ENCODE peak calls at places on chromosomes 16 and 17, in five cellular contexts. One of them, this sample, is unnamed.

GRCh38 chr16:71974068-71974818 is 26.0 kb downstream of the PKD1L3 start:
- DNase-seq in SK-N-SH: no peak
- DNase-seq in K562: peak
- DNase-seq in A549: no peak
- DNase-seq in IMR-90: no peak
- DNase-seq in this sample: no peak

GRCh38 chr16:21302898-21303528 is 24.9 kb upstream of the CRYM start:
- DNase-seq in IMR-90: peak
- DNase-seq in K562: peak
- DNase-seq in SK-N-SH: no peak
- DNase-seq in A549: peak
- DNase-seq in this sample: peak

GRCh38 chr16:89033796-89034572 is 57.0 kb upstream of the CBFA2T3 start:
- DNase-seq in A549: no peak
- DNase-seq in K562: no peak
- DNase-seq in SK-N-SH: no peak
- DNase-seq in IMR-90: no peak
- DNase-seq in this sample: no peak

GRCh38 chr16:29714972-29715371 is 30.8 kb downstream of the C16orf54 start:
- DNase-seq in IMR-90: no peak
- DNase-seq in SK-N-SH: no peak
- DNase-seq in K562: no peak
- DNase-seq in A549: no peak
- DNase-seq in this sample: no peak

GRCh38 chr17:65389956-65390355 is 171.5 kb downstream of the AXIN2 start:
- DNase-seq in IMR-90: peak
- DNase-seq in K562: no peak
- DNase-seq in A549: no peak
- DNase-seq in SK-N-SH: no peak
- DNase-seq in this sample: no peak

GRCh38 chr16:48277158-48277557 is 29.8 kb upstream of the ABCC11 start:
- DNase-seq in K562: peak
- DNase-seq in IMR-90: no peak
- DNase-seq in A549: no peak
- DNase-seq in SK-N-SH: no peak
- DNase-seq in this sample: no peak

GRCh38 chr17:30290696-30291570 is 811 bp downstream of the BLMH start:
- DNase-seq in A549: peak
- DNase-seq in IMR-90: peak
- DNase-seq in SK-N-SH: peak
- DNase-seq in K562: peak
- DNase-seq in this sample: no peak

GRCh38 chr16:56203052-56203451 is 11.8 kb downstream of the GNAO1 start:
- DNase-seq in K562: peak
- DNase-seq in SK-N-SH: peak
- DNase-seq in IMR-90: peak
- DNase-seq in A549: peak
- DNase-seq in this sample: no peak

GRCh38 chr17:7435676-7436555 is 681 bp downstream of the TMEM102 start:
- DNase-seq in IMR-90: no peak
- DNase-seq in A549: peak
- DNase-seq in SK-N-SH: peak
- DNase-seq in K562: peak
- DNase-seq in this sample: no peak

GRCh38 chr16:77416939-77417480 is 17.8 kb downstream of the ADAMTS18 start:
- DNase-seq in IMR-90: no peak
- DNase-seq in A549: no peak
- DNase-seq in SK-N-SH: no peak
- DNase-seq in K562: no peak
- DNase-seq in this sample: no peak

GRCh38 chr16:89600427-89600826 is 13.0 kb upstream of the DPEP1 start:
- DNase-seq in IMR-90: no peak
- DNase-seq in SK-N-SH: no peak
- DNase-seq in A549: no peak
- DNase-seq in K562: no peak
- DNase-seq in this sample: no peak

GRCh38 chr16:30557397-30557949 is 701 bp downstream of the ZNF764 start:
- DNase-seq in SK-N-SH: peak
- DNase-seq in IMR-90: no peak
- DNase-seq in A549: no peak
- DNase-seq in K562: no peak
- DNase-seq in this sample: no peak

GRCh38 chr16:82954224-82954929 is 327.6 kb downstream of the CDH13 start:
- DNase-seq in IMR-90: peak
- DNase-seq in K562: no peak
- DNase-seq in A549: no peak
- DNase-seq in SK-N-SH: no peak
- DNase-seq in this sample: no peak

GRCh38 chr17:77488531-77489238 is 347.9 kb downstream of the SEC14L1 start:
- DNase-seq in K562: no peak
- DNase-seq in SK-N-SH: no peak
- DNase-seq in A549: no peak
- DNase-seq in IMR-90: peak
- DNase-seq in this sample: no peak

GRCh38 chr17:77489898-77490265 is 349.1 kb downstream of the SEC14L1 start:
- DNase-seq in IMR-90: no peak
- DNase-seq in A549: no peak
- DNase-seq in SK-N-SH: no peak
- DNase-seq in K562: no peak
- DNase-seq in this sample: no peak

GRCh38 chr17:77491921-77492445 is 351.2 kb downstream of the SEC14L1 start:
- DNase-seq in IMR-90: no peak
- DNase-seq in K562: no peak
- DNase-seq in A549: no peak
- DNase-seq in SK-N-SH: no peak
- DNase-seq in this sample: no peak

GRCh38 chr17:77489239-77489897 is 348.6 kb downstream of the SEC14L1 start:
- DNase-seq in A549: no peak
- DNase-seq in K562: no peak
- DNase-seq in SK-N-SH: no peak
- DNase-seq in IMR-90: no peak
- DNase-seq in this sample: no peak

GRCh38 chr17:77490361-77491183 is 349.8 kb downstream of the SEC14L1 start:
- DNase-seq in SK-N-SH: no peak
- DNase-seq in K562: no peak
- DNase-seq in IMR-90: no peak
- DNase-seq in A549: no peak
- DNase-seq in this sample: no peak
- TF ChIP-seq RCOR1 in SK-N-SH: no peak
- TF ChIP-seq RCOR1 in K562: no peak
- TF ChIP-seq RCOR1 in IMR-90: no peak
- TF ChIP-seq RCOR1 in A549: no peak
- TF ChIP-seq RCOR1 in this sample: no peak

DNA sequence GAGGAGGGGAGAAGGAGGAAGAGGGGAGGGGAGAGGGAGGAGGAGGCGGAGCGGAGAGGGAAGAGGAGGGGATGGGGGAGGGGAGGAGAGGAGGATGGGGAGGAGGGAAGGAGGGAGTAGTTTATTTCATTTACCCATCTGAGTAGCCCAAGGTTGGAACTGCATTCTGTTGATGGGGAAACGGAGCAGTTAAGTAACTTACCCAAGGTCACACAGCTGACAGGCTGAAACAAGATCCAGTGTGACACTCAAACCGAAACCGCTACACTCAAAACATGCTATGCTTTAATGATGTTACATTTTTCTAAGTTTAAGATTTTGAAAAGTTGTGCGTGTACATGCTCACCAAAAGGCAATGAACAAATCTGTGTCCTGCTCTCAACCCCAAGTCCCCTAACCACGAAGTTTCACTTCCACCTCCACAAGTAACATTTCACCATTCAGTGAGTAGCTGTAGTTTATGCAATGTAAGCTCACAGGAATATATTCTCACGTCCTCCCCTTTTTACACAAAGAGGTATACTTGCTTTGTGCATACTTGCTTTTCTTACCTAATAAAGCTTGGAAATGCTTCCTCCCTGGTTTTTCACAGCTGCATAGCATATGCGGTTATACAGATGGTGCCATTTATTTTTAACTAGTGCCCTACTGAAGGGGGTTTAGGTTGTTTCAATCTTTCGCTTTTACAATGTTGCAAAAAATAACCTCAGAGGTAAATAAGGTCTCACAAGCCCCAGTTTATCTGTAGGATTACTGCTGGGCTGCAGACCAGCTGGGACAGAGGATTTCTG is 275.3 kb downstream of the PARN start:
- DNase-seq in IMR-90: peak
- DNase-seq in SK-N-SH: no peak
- DNase-seq in A549: peak
- DNase-seq in K562: no peak
- DNase-seq in this sample: peak
- TF ChIP-seq RCOR1 in IMR-90: no peak
- TF ChIP-seq RCOR1 in SK-N-SH: no peak
- TF ChIP-seq RCOR1 in A549: no peak
- TF ChIP-seq RCOR1 in K562: no peak
- TF ChIP-seq RCOR1 in this sample: peak

GRCh38 chr17:61583242-61583641 is 7.8 kb downstream of the NACA2 start:
- DNase-seq in A549: peak
- DNase-seq in IMR-90: peak
- DNase-seq in SK-N-SH: peak
- DNase-seq in K562: peak
- DNase-seq in this sample: no peak
- TF ChIP-seq RCOR1 in A549: no peak
- TF ChIP-seq RCOR1 in IMR-90: no peak
- TF ChIP-seq RCOR1 in SK-N-SH: peak
- TF ChIP-seq RCOR1 in K562: no peak
- TF ChIP-seq RCOR1 in this sample: no peak

DNA sequence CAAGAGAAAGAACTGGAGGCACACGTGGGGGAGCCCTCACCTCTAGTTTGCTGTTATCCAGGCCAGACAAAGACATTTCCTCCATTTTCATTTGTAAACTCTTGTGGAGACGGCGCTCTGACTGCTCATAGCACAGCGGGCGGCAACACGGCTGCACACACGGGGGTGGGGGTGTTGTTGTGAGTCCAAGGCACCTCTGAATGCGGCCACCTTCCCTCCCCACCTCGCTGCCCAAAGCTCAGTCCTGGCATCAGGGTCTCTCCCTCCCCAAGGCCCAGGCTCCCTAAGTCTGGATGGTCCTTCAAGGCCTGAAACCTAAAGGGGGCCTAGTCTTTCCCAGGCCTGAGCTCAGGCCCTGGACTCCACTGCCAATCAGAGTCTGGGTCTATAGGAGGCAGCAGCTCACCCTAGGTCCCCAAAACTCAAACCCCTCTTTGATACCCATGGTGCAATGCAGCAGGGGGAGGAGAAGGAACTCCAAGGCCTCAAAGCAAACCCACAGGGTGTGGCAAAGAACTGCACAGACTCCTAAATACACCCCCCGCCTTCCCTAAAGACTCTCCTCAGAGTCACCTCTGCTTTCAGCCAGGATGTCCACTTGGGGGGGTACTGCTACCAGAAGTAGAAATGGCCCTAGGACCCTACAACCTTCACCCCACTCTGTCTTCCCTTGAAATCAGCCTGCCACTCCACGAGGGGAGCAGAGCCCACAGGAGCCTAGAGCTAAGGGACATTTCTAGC is 1.5 kb downstream of the ATXN7L3 start:
- DNase-seq in SK-N-SH: no peak
- DNase-seq in A549: peak
- DNase-seq in K562: peak
- DNase-seq in IMR-90: peak
- DNase-seq in this sample: no peak
- TF ChIP-seq RCOR1 in SK-N-SH: no peak
- TF ChIP-seq RCOR1 in A549: no peak
- TF ChIP-seq RCOR1 in K562: peak
- TF ChIP-seq RCOR1 in IMR-90: no peak
- TF ChIP-seq RCOR1 in this sample: no peak

GRCh38 chr17:63429766-63430165 is 16.3 kb downstream of the CYB561 start:
- DNase-seq in IMR-90: no peak
- DNase-seq in K562: no peak
- DNase-seq in SK-N-SH: no peak
- DNase-seq in A549: no peak
- DNase-seq in this sample: no peak

GRCh38 chr17:63431939-63432804 is 13.9 kb downstream of the CYB561 start:
- DNase-seq in IMR-90: peak
- DNase-seq in A549: peak
- DNase-seq in K562: peak
- DNase-seq in SK-N-SH: peak
- DNase-seq in this sample: no peak

GRCh38 chr17:63431618-63431938 is 14.5 kb downstream of the CYB561 start:
- DNase-seq in A549: no peak
- DNase-seq in IMR-90: no peak
- DNase-seq in K562: no peak
- DNase-seq in SK-N-SH: no peak
- DNase-seq in this sample: no peak

GRCh38 chr17:63426917-63427308 is 19.2 kb downstream of the CYB561 start:
- DNase-seq in IMR-90: no peak
- DNase-seq in SK-N-SH: no peak
- DNase-seq in A549: no peak
- DNase-seq in K562: no peak
- DNase-seq in this sample: no peak

DNA sequence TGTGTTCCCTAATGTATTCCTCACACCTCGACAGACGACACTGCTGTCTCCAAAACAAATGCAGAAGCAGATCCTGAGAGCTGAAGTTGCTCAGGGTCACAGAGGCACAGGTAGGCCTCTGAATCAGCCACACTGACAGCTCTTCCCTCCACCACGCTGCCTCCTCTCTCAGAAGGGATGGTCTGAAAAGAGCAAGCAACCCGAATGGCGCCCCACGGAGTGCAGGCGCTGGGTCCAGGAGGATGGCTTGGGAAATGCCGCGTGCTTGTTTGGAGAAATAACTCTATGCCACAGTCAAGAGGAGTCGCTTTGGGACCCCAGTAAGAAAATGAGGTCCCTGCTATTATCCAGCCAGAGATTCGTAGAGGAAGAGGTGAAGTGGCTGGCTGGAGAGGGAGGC is 15.9 kb downstream of the CYB561 start:
- DNase-seq in SK-N-SH: no peak
- DNase-seq in K562: no peak
- DNase-seq in IMR-90: no peak
- DNase-seq in A549: no peak
- DNase-seq in this sample: no peak
- TF ChIP-seq RCOR1 in SK-N-SH: no peak
- TF ChIP-seq RCOR1 in K562: no peak
- TF ChIP-seq RCOR1 in IMR-90: no peak
- TF ChIP-seq RCOR1 in A549: no peak
- TF ChIP-seq RCOR1 in this sample: no peak

This sample was measured in GM12878.